ENCODE peak calls at places on chromosomes 3 and 15, in six cellular contexts. One of them, this sample, is unnamed.

GRCh38 chr3:149713730-149714654 is 38.3 kb downstream of the COMMD2 start:
- DNase-seq in stimulated activated CD4-positive, alpha-beta T cell treated with anti-CD3 and anti-CD28 coated beads, Interleukin-1b, Interleukin-23, amount 100 ng/mL, for 1 hour: no peak
- DNase-seq in erythroblast: no peak
- DNase-seq in mucosa of descending colon: no peak
- DNase-seq in WTC11: no peak
- DNase-seq in NAMALWA: no peak
- DNase-seq in this sample: no peak

GRCh38 chr3:178966299-178967183 is 105.1 kb downstream of the ZMAT3 start:
- DNase-seq in NAMALWA: peak; percentile 76
- DNase-seq in mucosa of descending colon: no peak
- DNase-seq in erythroblast: peak; percentile 3
- DNase-seq in stimulated activated CD4-positive, alpha-beta T cell treated with anti-CD3 and anti-CD28 coated beads, Interleukin-1b, Interleukin-23, amount 100 ng/mL, for 1 hour: no peak
- DNase-seq in WTC11: no peak
- DNase-seq in this sample: no peak

GRCh38 chr3:151293127-151293526 is 14.8 kb upstream of the P2RY14 start:
- DNase-seq in mucosa of descending colon: no peak
- DNase-seq in WTC11: no peak
- DNase-seq in NAMALWA: no peak
- DNase-seq in erythroblast: no peak
- DNase-seq in stimulated activated CD4-positive, alpha-beta T cell treated with anti-CD3 and anti-CD28 coated beads, Interleukin-1b, Interleukin-23, amount 100 ng/mL, for 1 hour: no peak
- DNase-seq in this sample: no peak

GRCh38 chr3:146058241-146058640 is 102.7 kb downstream of the PLOD2 start:
- DNase-seq in mucosa of descending colon: no peak
- DNase-seq in erythroblast: no peak
- DNase-seq in stimulated activated CD4-positive, alpha-beta T cell treated with anti-CD3 and anti-CD28 coated beads, Interleukin-1b, Interleukin-23, amount 100 ng/mL, for 1 hour: no peak
- DNase-seq in WTC11: no peak
- DNase-seq in NAMALWA: no peak
- DNase-seq in this sample: no peak

GRCh38 chr3:22951910-22952309 is 251.2 kb upstream of the UBE2E2 start:
- DNase-seq in erythroblast: no peak
- DNase-seq in mucosa of descending colon: no peak
- DNase-seq in WTC11: no peak
- DNase-seq in NAMALWA: no peak
- DNase-seq in stimulated activated CD4-positive, alpha-beta T cell treated with anti-CD3 and anti-CD28 coated beads, Interleukin-1b, Interleukin-23, amount 100 ng/mL, for 1 hour: no peak
- DNase-seq in this sample: no peak

GRCh38 chr15:38085931-38086562 is 151.6 kb downstream of the TMCO5A start:
- DNase-seq in erythroblast: no peak
- DNase-seq in mucosa of descending colon: no peak
- DNase-seq in WTC11: no peak
- DNase-seq in NAMALWA: no peak
- DNase-seq in stimulated activated CD4-positive, alpha-beta T cell treated with anti-CD3 and anti-CD28 coated beads, Interleukin-1b, Interleukin-23, amount 100 ng/mL, for 1 hour: no peak
- DNase-seq in this sample: no peak

GRCh38 chr15:85785887-85786777 is 8.6 kb downstream of the KLHL25 start:
- DNase-seq in mucosa of descending colon: no peak
- DNase-seq in stimulated activated CD4-positive, alpha-beta T cell treated with anti-CD3 and anti-CD28 coated beads, Interleukin-1b, Interleukin-23, amount 100 ng/mL, for 1 hour: no peak
- DNase-seq in WTC11: no peak
- DNase-seq in erythroblast: no peak
- DNase-seq in NAMALWA: no peak
- DNase-seq in this sample: no peak

GRCh38 chr3:171328419-171329082 is 131.7 kb downstream of the TNIK start:
- DNase-seq in NAMALWA: peak; percentile 47
- DNase-seq in WTC11: peak; percentile 22
- DNase-seq in stimulated activated CD4-positive, alpha-beta T cell treated with anti-CD3 and anti-CD28 coated beads, Interleukin-1b, Interleukin-23, amount 100 ng/mL, for 1 hour: no peak
- DNase-seq in erythroblast: peak; percentile 74
- DNase-seq in mucosa of descending colon: peak; percentile 55
- DNase-seq in this sample: no peak

GRCh38 chr3:129467934-129468333 is 27.9 kb downstream of the IFT122 start:
- DNase-seq in stimulated activated CD4-positive, alpha-beta T cell treated with anti-CD3 and anti-CD28 coated beads, Interleukin-1b, Interleukin-23, amount 100 ng/mL, for 1 hour: no peak
- DNase-seq in NAMALWA: no peak
- DNase-seq in mucosa of descending colon: no peak
- DNase-seq in WTC11: no peak
- DNase-seq in erythroblast: no peak
- DNase-seq in this sample: no peak

GRCh38 chr15:66779331-66780009 is 77.4 kb downstream of the SMAD6 start:
- DNase-seq in WTC11: no peak
- DNase-seq in mucosa of descending colon: no peak
- DNase-seq in NAMALWA: no peak
- DNase-seq in erythroblast: no peak
- DNase-seq in stimulated activated CD4-positive, alpha-beta T cell treated with anti-CD3 and anti-CD28 coated beads, Interleukin-1b, Interleukin-23, amount 100 ng/mL, for 1 hour: no peak
- DNase-seq in this sample: no peak

This sample was measured in cortex of kidney.